ENCODE peak calls at places on chromosomes 13 and 19, in five cellular contexts. One of them, this sample, is unnamed.
A peak's percentile ranks its signal among the peaks of the same experiment; 100 is the strongest.

GRCh38 chr19:46216612-46217011 is 12.9 kb upstream of the IGFL1 start:
- DNase-seq in lower lobe of right lung: no peak
- DNase-seq in activated CD4-positive, alpha-beta T cell treated with anti-CD3 and anti-CD28 coated beads, Interleukin-2, amount 50 U/mL, for 1 hour: no peak
- DNase-seq in GM13977: no peak
- DNase-seq in fibroblast of gingiva: no peak
- DNase-seq in this sample: no peak

GRCh38 chr13:50026788-50027473 is 11.7 kb downstream of the KCNRG start:
- DNase-seq in GM13977: peak; percentile 48
- DNase-seq in lower lobe of right lung: no peak
- DNase-seq in activated CD4-positive, alpha-beta T cell treated with anti-CD3 and anti-CD28 coated beads, Interleukin-2, amount 50 U/mL, for 1 hour: no peak
- DNase-seq in fibroblast of gingiva: no peak
- DNase-seq in this sample: no peak

GRCh38 chr13:68872338-68872737 is 1235.3 kb upstream of the ATXN8OS start:
- DNase-seq in fibroblast of gingiva: no peak
- DNase-seq in activated CD4-positive, alpha-beta T cell treated with anti-CD3 and anti-CD28 coated beads, Interleukin-2, amount 50 U/mL, for 1 hour: no peak
- DNase-seq in lower lobe of right lung: no peak
- DNase-seq in GM13977: no peak
- DNase-seq in this sample: no peak

GRCh38 chr13:40158218-40158617 is 502.8 kb downstream of the COG6 start:
- DNase-seq in lower lobe of right lung: no peak
- DNase-seq in GM13977: no peak
- DNase-seq in activated CD4-positive, alpha-beta T cell treated with anti-CD3 and anti-CD28 coated beads, Interleukin-2, amount 50 U/mL, for 1 hour: no peak
- DNase-seq in fibroblast of gingiva: no peak
- DNase-seq in this sample: no peak

GRCh38 chr19:45767410-45767880 is 1.6 kb downstream of the SIX5 start:
- DNase-seq in GM13977: no peak
- DNase-seq in lower lobe of right lung: peak; percentile 77
- DNase-seq in activated CD4-positive, alpha-beta T cell treated with anti-CD3 and anti-CD28 coated beads, Interleukin-2, amount 50 U/mL, for 1 hour: no peak
- DNase-seq in fibroblast of gingiva: peak; percentile 91
- DNase-seq in this sample: no peak

GRCh38 chr19:4084547-4084877 is 17.8 kb upstream of the ZBTB7A start:
- DNase-seq in lower lobe of right lung: no peak
- DNase-seq in activated CD4-positive, alpha-beta T cell treated with anti-CD3 and anti-CD28 coated beads, Interleukin-2, amount 50 U/mL, for 1 hour: no peak
- DNase-seq in fibroblast of gingiva: no peak
- DNase-seq in GM13977: no peak
- DNase-seq in this sample: no peak

GRCh38 chr13:44763604-44764311 is 187.6 kb upstream of the TSC22D1 start:
- DNase-seq in lower lobe of right lung: no peak
- DNase-seq in activated CD4-positive, alpha-beta T cell treated with anti-CD3 and anti-CD28 coated beads, Interleukin-2, amount 50 U/mL, for 1 hour: no peak
- DNase-seq in fibroblast of gingiva: no peak
- DNase-seq in GM13977: peak; percentile 19
- DNase-seq in this sample: no peak

GRCh38 chr13:61880576-61881283 is 465.1 kb upstream of the PCDH20 start:
- DNase-seq in fibroblast of gingiva: no peak
- DNase-seq in lower lobe of right lung: no peak
- DNase-seq in activated CD4-positive, alpha-beta T cell treated with anti-CD3 and anti-CD28 coated beads, Interleukin-2, amount 50 U/mL, for 1 hour: no peak
- DNase-seq in GM13977: peak; percentile 37
- DNase-seq in this sample: no peak

GRCh38 chr19:46466536-46467199 is 4.7 kb downstream of the PNMA8A start:
- DNase-seq in activated CD4-positive, alpha-beta T cell treated with anti-CD3 and anti-CD28 coated beads, Interleukin-2, amount 50 U/mL, for 1 hour: no peak
- DNase-seq in GM13977: peak; percentile 74
- DNase-seq in lower lobe of right lung: no peak
- DNase-seq in fibroblast of gingiva: peak; percentile 73
- DNase-seq in this sample: no peak

GRCh38 chr19:45340232-45340898 is at the start of gene KLC3:
- DNase-seq in lower lobe of right lung: peak; percentile 59
- DNase-seq in GM13977: peak; percentile 71
- DNase-seq in fibroblast of gingiva: no peak
- DNase-seq in activated CD4-positive, alpha-beta T cell treated with anti-CD3 and anti-CD28 coated beads, Interleukin-2, amount 50 U/mL, for 1 hour: peak; percentile 30
- DNase-seq in this sample: peak; percentile 26